ENCODE peak calls at places on chromosomes 12 and 14, in seven cellular contexts. C, U, L, X, D, A and V are unnamed samples.

GRCh38 chr14:23154876-23155587 is 28.4 kb downstream of the SLC7A8 start:
- DNase-seq in U (peak; percentile 89), C (peak; percentile 83), X (no peak), A (no peak), L (no peak), D (peak; percentile 58), V (no peak)

GRCh38 chr14:68497016-68497415 is 295.9 kb downstream of the ZFP36L1 start:
- DNase-seq in U (peak; percentile 19), X (no peak), A (no peak), L (no peak), D (no peak), C (peak; percentile 26), V (no peak)

GRCh38 chr14:36863271-36863670 is 201.6 kb downstream of the PAX9 start:
- DNase-seq in D (no peak), U (no peak), A (no peak), L (no peak), C (peak; percentile 14), X (no peak), V (no peak)

GRCh38 chr14:70780396-70781075 is 28.8 kb downstream of the MAP3K9 start:
- DNase-seq in A (no peak), C (no peak), L (no peak), X (no peak), U (no peak), D (no peak), V (peak; percentile 54)

GRCh38 chr14:68363841-68364711 is 428.8 kb downstream of the ZFP36L1 start:
- DNase-seq in L (peak; percentile 78), D (no peak), U (peak; percentile 62), C (peak; percentile 66), A (no peak), X (no peak), V (no peak)

GRCh38 chr14:89288114-89288513 is 128.9 kb downstream of the FOXN3 start:
- DNase-seq in L (no peak), X (no peak), D (no peak), A (no peak), C (no peak), U (no peak), V (no peak)

GRCh38 chr12:87760943-87761342 is 268.3 kb downstream of the C12orf50 start:
- DNase-seq in U (peak; percentile 11), X (no peak), D (no peak), A (no peak), C (no peak), L (no peak), V (no peak)

GRCh38 chr14:67533754-67534085 is 630 bp downstream of the PLEKHH1 start:
- DNase-seq in L (peak; percentile 39), D (no peak), U (no peak), A (no peak), C (no peak), X (no peak), V (no peak)

GRCh38 chr12:754871-755562 is 2.6 kb downstream of the WNK1 start:
- DNase-seq in D (peak; percentile 67), L (no peak), X (peak; percentile 79), U (peak; percentile 81), A (no peak), C (peak; percentile 83), V (peak; percentile 65)

GRCh38 chr12:115354007-115354452 is 670.1 kb upstream of the TBX3 start:
- DNase-seq in A (no peak), U (peak; percentile 98), X (no peak), D (peak; percentile 99), L (no peak), C (peak; percentile 98), V (peak; percentile 32)

GRCh38 chr12:50181691-50182090 is 14.5 kb upstream of the CERS5 start:
- DNase-seq in U (no peak), X (no peak), A (no peak), L (no peak), D (no peak), C (no peak), V (no peak)

GRCh38 chr12:18559242-18559641 is 178.6 kb downstream of the PLCZ1 start:
- DNase-seq in D (no peak), C (no peak), U (no peak), L (no peak), X (no peak), A (no peak), V (no peak)

GRCh38 chr14:95901014-95901413 is 24.4 kb downstream of the TUNAR start:
- DNase-seq in U (peak; percentile 33), C (no peak), L (no peak), A (no peak), X (no peak), D (no peak), V (no peak)

GRCh38 chr12:57756406-57757341 is 1.8 kb downstream of the MARCHF9 start:
- DNase-seq in L (peak; percentile 71), C (no peak), A (no peak), X (no peak), D (no peak), U (no peak), V (peak; percentile 84)

GRCh38 chr14:89040080-89040437 is 215.6 kb downstream of the TTC8 start:
- DNase-seq in U (no peak), X (no peak), L (no peak), C (no peak), A (no peak), D (no peak), V (no peak)

GRCh38 chr12:78697817-78698415 is 166.7 kb upstream of the SYT1 start:
- DNase-seq in X (no peak), D (peak; percentile 66), C (peak; percentile 64), U (peak; percentile 49), L (no peak), A (no peak), V (no peak)

GRCh38 chr14:106843951-106844483 is 1317.6 kb downstream of the TMEM121 start:
- DNase-seq in A (no peak), L (no peak), D (peak; percentile 66), U (no peak), C (peak; percentile 40), X (no peak), V (peak; percentile 50)

GRCh38 chr12:87812030-87812429 is 217.2 kb downstream of the C12orf50 start:
- DNase-seq in D (peak; percentile 62), C (peak; percentile 44), A (no peak), U (peak; percentile 54), X (no peak), L (no peak), V (no peak)

GRCh38 chr12:132478845-132479244 is 11.1 kb upstream of the FBRSL1 start:
- DNase-seq in A (no peak), X (no peak), U (no peak), D (no peak), L (no peak), C (no peak), V (no peak)
- TF ChIP-seq CTCF in A (peak; percentile 29), X (no peak), U (peak; percentile 6), D (no peak), L (no peak), C (peak; percentile 28), V (no peak)

DNA sequence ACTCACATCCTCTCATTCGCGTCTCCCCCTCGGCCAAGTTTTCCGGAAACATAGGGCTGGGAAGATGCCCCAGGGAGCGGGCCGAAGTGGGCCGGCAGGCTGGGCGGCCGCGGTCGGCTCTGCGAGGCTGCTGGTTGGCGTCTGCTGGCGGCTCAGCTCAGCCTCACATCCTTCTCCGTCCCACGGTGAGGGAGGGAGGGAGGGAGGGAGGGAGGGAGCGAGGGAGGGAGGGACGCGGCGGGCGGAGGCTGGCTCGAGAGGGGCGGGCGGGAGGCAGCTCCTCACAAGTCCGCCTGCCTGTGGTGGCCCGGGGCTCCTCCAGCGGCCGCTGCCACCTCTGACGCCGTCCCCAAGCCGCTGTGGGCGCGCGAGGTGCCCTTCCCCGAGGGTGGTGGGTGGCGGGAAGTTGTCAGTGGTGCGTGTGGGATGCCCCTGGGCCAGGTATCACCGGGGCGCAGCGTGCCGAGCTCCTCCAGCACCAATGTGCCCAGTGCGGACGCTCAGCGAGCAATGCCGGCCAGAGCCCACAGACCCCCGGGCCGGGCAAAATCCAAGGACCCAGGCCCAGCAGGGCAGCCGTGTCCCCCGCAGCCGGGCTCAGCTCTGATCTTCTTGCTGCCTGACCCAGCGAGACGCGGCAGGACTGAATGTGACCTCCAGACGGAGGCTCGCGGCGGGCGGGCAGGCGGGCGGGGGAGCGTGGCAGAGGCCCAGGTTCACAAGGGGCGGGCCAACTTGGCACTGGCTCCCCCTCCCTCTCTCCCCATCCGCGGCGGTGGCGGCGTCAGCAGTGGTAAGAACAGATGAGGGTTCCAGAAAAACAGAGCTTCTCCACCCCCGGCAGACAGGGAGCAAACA is 94.0 kb downstream of the RFLNA start:
- DNase-seq in U (peak; percentile 85), X (no peak), D (peak; percentile 69), L (peak; percentile 78), C (peak; percentile 88), A (no peak), V (no peak)
- TF ChIP-seq CTCF in U (no peak), X (no peak), D (no peak), L (no peak), C (no peak), A (no peak), V (no peak)

GRCh38 chr14:55139696-55140509 is 10.9 kb downstream of the LGALS3 start:
- DNase-seq in X (no peak), L (no peak), U (no peak), C (no peak), D (no peak), A (no peak), V (no peak)

GRCh38 chr14:55139152-55139551 is 10.1 kb downstream of the LGALS3 start:
- DNase-seq in X (no peak), D (no peak), L (no peak), C (no peak), A (no peak), U (no peak), V (no peak)

GRCh38 chr14:55136241-55136640 is 7.2 kb downstream of the LGALS3 start:
- DNase-seq in L (no peak), U (peak; percentile 79), A (no peak), C (peak; percentile 75), D (peak; percentile 36), X (no peak), V (no peak)

GRCh38 chr14:55138091-55138490 is 9.0 kb downstream of the LGALS3 start:
- DNase-seq in A (no peak), U (no peak), X (no peak), D (no peak), L (no peak), C (no peak), V (no peak)

GRCh38 chr14:55136868-55137785 is 8.1 kb downstream of the LGALS3 start:
- DNase-seq in A (no peak), C (peak; percentile 93), D (peak; percentile 33), X (no peak), U (peak; percentile 88), L (no peak), V (no peak)
- TF ChIP-seq CTCF in A (no peak), C (peak; percentile 45), D (peak; percentile 6), X (no peak), U (peak; percentile 16), L (no peak), V (no peak)

DNA sequence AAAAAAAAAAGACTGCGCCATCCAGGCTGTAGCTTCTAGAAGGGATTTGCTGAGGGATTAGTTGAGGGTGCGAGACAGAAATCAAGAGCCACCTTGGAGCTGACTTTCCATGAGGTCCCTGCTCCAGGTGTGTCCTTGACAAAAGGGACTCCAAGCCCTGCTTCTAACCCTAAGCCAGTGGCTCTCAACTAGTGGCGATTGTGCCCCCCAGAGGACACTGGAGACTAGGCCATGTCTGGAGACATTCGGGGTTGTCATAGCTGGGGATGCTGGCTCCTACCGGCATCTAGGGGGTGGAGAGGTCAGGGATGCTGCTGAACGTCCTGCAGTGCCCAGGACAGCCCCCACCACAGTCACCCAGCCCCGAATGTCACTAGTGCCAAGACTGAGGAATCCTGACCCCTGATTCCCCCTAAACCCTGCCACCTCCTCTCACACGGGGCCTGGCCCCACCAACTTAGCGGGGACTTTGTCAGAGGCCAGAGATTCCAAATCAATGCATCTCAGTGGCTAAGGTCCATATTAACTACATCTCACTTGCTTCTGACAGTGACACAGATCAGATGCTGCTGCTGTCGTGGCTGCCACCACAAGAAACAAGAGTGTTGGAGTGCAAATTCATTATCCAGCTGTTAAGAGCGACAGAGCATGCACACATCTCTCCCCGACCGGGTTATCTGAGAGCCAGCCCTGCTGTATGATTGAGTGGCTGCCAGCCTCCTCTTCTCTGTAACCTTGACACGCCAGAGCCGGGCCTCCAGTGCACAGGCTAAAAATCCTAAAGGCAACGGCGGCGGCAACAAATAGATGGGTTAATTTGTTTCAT is 40.4 kb downstream of the SPRING1 start:
- DNase-seq in X (no peak), C (peak; percentile 31), A (no peak), L (peak; percentile 36), U (no peak), D (no peak), V (peak; percentile 66)
- TF ChIP-seq CTCF in X (no peak), C (peak; percentile 26), A (peak; percentile 21), L (peak; percentile 32), U (peak; percentile 29), D (peak; percentile 22), V (no peak)